ENCODE peak calls at places on chromosome 9, in seven cellular contexts. M is fibroblast of lung, S is A549, T is DND-41, Q is ascending aorta, B is HFF-Myc, A is endothelial cell. C is an unnamed sample.

GRCh38 chr9:70488793-70489105 is 74.3 kb upstream of the KLF9 start:
- DNase-seq in M (no peak), S (no peak), T (no peak), Q (no peak), B (no peak), A (no peak), C (no peak)

GRCh38 chr9:13750639-13751038 is 471.1 kb upstream of the MPDZ start:
- DNase-seq in M (no peak), S (no peak), T (no peak), Q (no peak), B (no peak), A (no peak), C (peak; percentile 62)

GRCh38 chr9:137052293-137052692 is 1.6 kb downstream of the ENTPD2 start:
- DNase-seq in M (no peak), S (no peak), T (no peak), Q (no peak), B (no peak), A (no peak), C (no peak)

GRCh38 chr9:5879419-5880181 is 11.1 kb upstream of the MLANA start:
- DNase-seq in M (peak; percentile 24), S (peak; percentile 81), T (no peak), Q (no peak), B (peak; percentile 63), A (no peak), C (no peak)

GRCh38 chr9:133691191-133691590 is 47.0 kb downstream of the SARDH start:
- DNase-seq in M (no peak), S (no peak), T (no peak), Q (no peak), B (no peak), A (no peak), C (no peak)

GRCh38 chr9:115671236-115671770 is 482.3 kb upstream of the PAPPA start:
- DNase-seq in M (no peak), S (no peak), T (no peak), Q (no peak), B (no peak), A (no peak), C (no peak)

GRCh38 chr9:2596003-2596402 is 25.6 kb upstream of the VLDLR start:
- DNase-seq in M (no peak), S (no peak), T (no peak), Q (no peak), B (no peak), A (no peak), C (no peak)

GRCh38 chr9:18890372-18890771 is 142.6 kb downstream of the SAXO1 start:
- DNase-seq in M (peak; percentile 70), S (no peak), T (no peak), Q (no peak), B (no peak), A (no peak), C (no peak)

GRCh38 chr9:125754096-125754495 is 6.9 kb downstream of the PBX3 start:
- DNase-seq in M (no peak), S (no peak), T (no peak), Q (no peak), B (no peak), A (no peak), C (no peak)

GRCh38 chr9:93679536-93680444 is 103.4 kb downstream of the PHF2 start:
- DNase-seq in M (no peak), S (no peak), T (peak; percentile 1), Q (peak; percentile 50), B (no peak), A (peak; percentile 2), C (peak; percentile 11)

GRCh38 chr9:83636813-83637212 is 13.9 kb downstream of the IDNK start:
- DNase-seq in M (no peak), S (no peak), T (no peak), Q (no peak), B (no peak), A (no peak), C (no peak)

GRCh38 chr9:111975709-111976108 is 79.1 kb downstream of the UGCG start:
- DNase-seq in M (no peak), S (peak; percentile 59), T (peak; percentile 27), Q (peak; percentile 57), B (no peak), A (no peak), C (peak; percentile 80)

GRCh38 chr9:71909887-71910601 is 949 bp downstream of the ABHD17B start:
- DNase-seq in M (peak; percentile 28), S (peak; percentile 35), T (peak; percentile 65), Q (peak; percentile 66), B (no peak), A (peak; percentile 71), C (peak; percentile 62)

GRCh38 chr9:21796768-21797167 is 5.7 kb upstream of the MTAP start:
- DNase-seq in M (no peak), S (peak; percentile 68), T (no peak), Q (no peak), B (no peak), A (no peak), C (no peak)

GRCh38 chr9:121085661-121086060 is 10.9 kb downstream of the CNTRL start:
- DNase-seq in M (no peak), S (no peak), T (no peak), Q (no peak), B (no peak), A (no peak), C (no peak)

GRCh38 chr9:100020121-100020780 is 78.5 kb downstream of the ERP44 start:
- DNase-seq in M (no peak), S (no peak), T (no peak), Q (no peak), B (no peak), A (no peak), C (no peak)

GRCh38 chr9:116149844-116150243 is 3.7 kb upstream of the PAPPA start:
- DNase-seq in M (peak; percentile 37), S (peak; percentile 76), T (no peak), Q (no peak), B (no peak), A (peak; percentile 60), C (peak; percentile 70)

GRCh38 chr9:135478858-135479468 is 619 bp upstream of the PPP1R26 start:
- DNase-seq in M (peak; percentile 23), S (peak; percentile 51), T (no peak), Q (peak; percentile 70), B (no peak), A (peak; percentile 37), C (peak; percentile 46)

GRCh38 chr9:104748359-104749031 is 1.0 kb downstream of the NIPSNAP3A start:
- DNase-seq in M (peak; percentile 42), S (peak; percentile 28), T (no peak), Q (no peak), B (no peak), A (no peak), C (no peak)

GRCh38 chr9:14956162-14956561 is 45.9 kb upstream of the FREM1 start:
- DNase-seq in M (no peak), S (no peak), T (no peak), Q (no peak), B (no peak), A (no peak), C (no peak)

GRCh38 chr9:98523231-98523901 is 185.4 kb downstream of the GABBR2 start:
- DNase-seq in M (peak; percentile 45), S (peak; percentile 31), T (no peak), Q (no peak), B (no peak), A (no peak), C (peak; percentile 68)

GRCh38 chr9:96398582-96399334 is 15.2 kb upstream of the SLC35D2 start:
- DNase-seq in M (no peak), S (no peak), T (no peak), Q (no peak), B (no peak), A (no peak), C (no peak)

GRCh38 chr9:88544245-88544644 is 9.3 kb downstream of the NXNL2 start:
- DNase-seq in M (no peak), S (peak; percentile 58), T (no peak), Q (no peak), B (no peak), A (no peak), C (no peak)

GRCh38 chr9:133643978-133644760 is 8.0 kb downstream of the DBH start:
- DNase-seq in M (no peak), S (no peak), T (no peak), Q (no peak), B (no peak), A (no peak), C (no peak)

GRCh38 chr9:79254900-79255651 is 316.7 kb upstream of the TLE4 start:
- DNase-seq in M (peak; percentile 23), S (peak; percentile 29), T (no peak), Q (no peak), B (no peak), A (no peak), C (peak; percentile 73)

GRCh38 chr9:113624721-113625120 is 161.2 kb downstream of the RGS3 start:
- DNase-seq in M (no peak), S (no peak), T (no peak), Q (peak; percentile 86), B (no peak), A (no peak), C (no peak)

DNA sequence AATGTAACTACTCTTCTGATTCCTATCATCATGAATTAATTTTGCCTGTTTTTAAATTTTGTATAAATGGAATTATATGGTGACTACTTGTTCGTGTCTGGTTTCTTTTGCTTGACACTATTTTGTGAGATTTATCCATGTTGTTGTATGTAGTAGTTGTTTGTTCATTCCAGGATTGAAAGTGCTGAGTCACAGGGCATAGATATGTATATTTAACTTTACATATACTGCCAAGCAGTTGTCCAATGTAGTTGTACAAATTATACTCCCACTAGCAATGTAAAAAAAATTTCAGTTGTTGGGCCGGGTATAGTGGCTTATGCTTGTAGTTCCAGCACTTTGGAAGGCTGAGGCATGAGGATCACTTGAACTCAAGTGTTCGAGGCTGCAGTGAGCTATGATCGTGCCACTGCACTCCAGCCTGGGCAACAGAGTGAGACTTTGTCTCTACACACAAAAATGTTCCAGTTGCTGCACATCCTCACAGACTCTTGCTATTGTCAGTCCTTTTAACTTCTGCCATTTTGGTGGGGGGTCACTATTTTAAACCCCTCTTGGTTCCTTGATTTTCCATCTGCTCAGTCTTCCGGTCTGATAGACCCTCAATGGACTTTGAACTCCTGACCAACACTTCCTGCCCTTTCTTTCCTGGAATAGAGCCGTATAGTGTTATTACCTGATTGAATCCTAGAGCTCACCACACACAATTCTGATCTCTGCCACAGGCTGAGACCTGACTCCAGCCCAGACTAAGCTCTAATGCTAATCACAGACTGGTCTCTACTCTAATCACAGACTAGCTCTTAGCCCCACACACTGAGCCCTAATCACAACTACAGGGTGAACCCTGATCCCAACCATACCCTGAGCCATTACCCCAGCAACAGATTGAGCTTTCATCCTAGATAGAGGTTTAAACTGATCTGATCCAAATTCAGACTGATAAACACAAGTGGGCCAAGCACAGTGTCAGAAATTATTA is 69.2 kb upstream of the MELK start:
- DNase-seq in M (no peak), S (no peak), T (no peak), Q (no peak), B (no peak), A (no peak), C (peak; percentile 84)
- TF ChIP-seq CTCF in M (no peak), S (no peak), T (no peak), Q (no peak), B (no peak), A (no peak), C (no peak)

GRCh38 chr9:8514760-8515159 is 715.2 kb upstream of the DMAC1 start:
- DNase-seq in M (no peak), S (no peak), T (no peak), Q (no peak), B (no peak), A (no peak), C (peak; percentile 14)
- TF ChIP-seq CTCF in M (no peak), S (no peak), T (peak; percentile 31), Q (no peak), B (no peak), A (no peak), C (peak; percentile 28)

GRCh38 chr9:17402309-17402708 is 176.6 kb upstream of the SH3GL2 start:
- DNase-seq in M (peak; percentile 49), S (peak; percentile 19), T (no peak), Q (no peak), B (peak; percentile 15), A (peak; percentile 11), C (no peak)
- TF ChIP-seq CTCF in M (peak; percentile 18), S (peak; percentile 25), T (no peak), Q (no peak), B (peak; percentile 6), A (peak; percentile 41), C (peak; percentile 20)

GRCh38 chr9:85940832-85941616 is at the start of gene NAA35:
- DNase-seq in M (peak; percentile 97), S (peak; percentile 97), T (peak; percentile 98), Q (peak; percentile 99), B (peak; percentile 93), A (peak; percentile 99), C (peak; percentile 98)
- TF ChIP-seq CTCF in M (no peak), S (no peak), T (no peak), Q (no peak), B (no peak), A (no peak), C (no peak)